ENCODE peak calls at places on chromosomes 12 and 14, in ten cellular contexts. One of them, this sample, is unnamed.

GRCh38 chr12:3869448-3869847 is 3.8 kb downstream of the PARP11 start:
- DNase-seq in substantia nigra: no peak
- DNase-seq in GM23248: no peak
- DNase-seq in Peyer's patch: no peak
- DNase-seq in foreskin keratinocyte: no peak
- DNase-seq in hepatocyte: no peak
- DNase-seq in mesendoderm: no peak
- DNase-seq in ascending aorta: no peak
- DNase-seq in pancreas: no peak
- DNase-seq in mesenchymal stem cell: no peak
- DNase-seq in this sample: no peak

GRCh38 chr14:63924375-63924774 is 71.6 kb downstream of the SYNE2 start:
- DNase-seq in substantia nigra: no peak
- DNase-seq in GM23248: no peak
- DNase-seq in Peyer's patch: no peak
- DNase-seq in foreskin keratinocyte: no peak
- DNase-seq in hepatocyte: no peak
- DNase-seq in mesendoderm: no peak
- DNase-seq in ascending aorta: no peak
- DNase-seq in pancreas: no peak
- DNase-seq in mesenchymal stem cell: no peak
- DNase-seq in this sample: no peak

GRCh38 chr12:3604750-3605638 is 114.0 kb downstream of the PRMT8 start:
- DNase-seq in substantia nigra: no peak
- DNase-seq in GM23248: no peak
- DNase-seq in Peyer's patch: no peak
- DNase-seq in foreskin keratinocyte: peak
- DNase-seq in hepatocyte: no peak
- DNase-seq in mesendoderm: peak
- DNase-seq in ascending aorta: no peak
- DNase-seq in pancreas: peak
- DNase-seq in mesenchymal stem cell: no peak
- DNase-seq in this sample: peak

GRCh38 chr12:97288526-97288925 is 174.1 kb upstream of the RMST start:
- DNase-seq in substantia nigra: no peak
- DNase-seq in GM23248: no peak
- DNase-seq in Peyer's patch: no peak
- DNase-seq in foreskin keratinocyte: no peak
- DNase-seq in hepatocyte: no peak
- DNase-seq in mesendoderm: no peak
- DNase-seq in ascending aorta: no peak
- DNase-seq in pancreas: no peak
- DNase-seq in mesenchymal stem cell: no peak
- DNase-seq in this sample: no peak

GRCh38 chr14:54330876-54331275 is 65.9 kb upstream of the CDKN3 start:
- DNase-seq in substantia nigra: no peak
- DNase-seq in GM23248: no peak
- DNase-seq in Peyer's patch: no peak
- DNase-seq in foreskin keratinocyte: no peak
- DNase-seq in hepatocyte: no peak
- DNase-seq in mesendoderm: peak
- DNase-seq in ascending aorta: no peak
- DNase-seq in pancreas: no peak
- DNase-seq in mesenchymal stem cell: no peak
- DNase-seq in this sample: no peak

GRCh38 chr12:53963434-53964314 is 9.0 kb downstream of the HOXC12 start:
- DNase-seq in substantia nigra: no peak
- DNase-seq in GM23248: no peak
- DNase-seq in Peyer's patch: no peak
- DNase-seq in foreskin keratinocyte: no peak
- DNase-seq in hepatocyte: no peak
- DNase-seq in mesendoderm: no peak
- DNase-seq in ascending aorta: no peak
- DNase-seq in pancreas: peak
- DNase-seq in mesenchymal stem cell: no peak
- DNase-seq in this sample: no peak

GRCh38 chr14:23056257-23056955 is 914 bp downstream of the CDH24 start:
- DNase-seq in substantia nigra: no peak
- DNase-seq in GM23248: peak
- DNase-seq in Peyer's patch: peak
- DNase-seq in foreskin keratinocyte: no peak
- DNase-seq in hepatocyte: peak
- DNase-seq in mesendoderm: peak
- DNase-seq in ascending aorta: no peak
- DNase-seq in pancreas: peak
- DNase-seq in mesenchymal stem cell: peak
- DNase-seq in this sample: no peak

GRCh38 chr12:24853588-24853987 is 95.3 kb downstream of the BCAT1 start:
- DNase-seq in substantia nigra: no peak
- DNase-seq in GM23248: peak
- DNase-seq in Peyer's patch: no peak
- DNase-seq in foreskin keratinocyte: peak
- DNase-seq in hepatocyte: no peak
- DNase-seq in mesendoderm: no peak
- DNase-seq in ascending aorta: no peak
- DNase-seq in pancreas: no peak
- DNase-seq in mesenchymal stem cell: peak
- DNase-seq in this sample: peak

GRCh38 chr12:12918781-12919180 is 27.4 kb downstream of the GPRC5A start:
- DNase-seq in substantia nigra: no peak
- DNase-seq in GM23248: no peak
- DNase-seq in Peyer's patch: no peak
- DNase-seq in foreskin keratinocyte: no peak
- DNase-seq in hepatocyte: no peak
- DNase-seq in mesendoderm: no peak
- DNase-seq in ascending aorta: no peak
- DNase-seq in pancreas: no peak
- DNase-seq in mesenchymal stem cell: no peak
- DNase-seq in this sample: no peak

GRCh38 chr14:77206261-77206824 is 24.7 kb downstream of the TMEM63C start:
- DNase-seq in substantia nigra: no peak
- DNase-seq in GM23248: no peak
- DNase-seq in Peyer's patch: no peak
- DNase-seq in foreskin keratinocyte: no peak
- DNase-seq in hepatocyte: no peak
- DNase-seq in mesendoderm: no peak
- DNase-seq in ascending aorta: no peak
- DNase-seq in pancreas: no peak
- DNase-seq in mesenchymal stem cell: no peak
- DNase-seq in this sample: no peak

GRCh38 chr12:46493352-46494209 is 121.0 kb upstream of the SLC38A2 start:
- DNase-seq in substantia nigra: no peak
- DNase-seq in GM23248: no peak
- DNase-seq in Peyer's patch: no peak
- DNase-seq in foreskin keratinocyte: no peak
- DNase-seq in hepatocyte: no peak
- DNase-seq in mesendoderm: peak
- DNase-seq in ascending aorta: no peak
- DNase-seq in pancreas: no peak
- DNase-seq in mesenchymal stem cell: peak
- DNase-seq in this sample: no peak

GRCh38 chr12:51846911-51847829 is 1.3 kb downstream of the FIGNL2 start:
- DNase-seq in substantia nigra: no peak
- DNase-seq in GM23248: peak
- DNase-seq in Peyer's patch: peak
- DNase-seq in foreskin keratinocyte: no peak
- DNase-seq in hepatocyte: peak
- DNase-seq in mesendoderm: peak
- DNase-seq in ascending aorta: no peak
- DNase-seq in pancreas: peak
- DNase-seq in mesenchymal stem cell: peak
- DNase-seq in this sample: no peak

GRCh38 chr14:103257211-103257962 is 76.7 kb upstream of the EIF5 start:
- DNase-seq in substantia nigra: no peak
- DNase-seq in GM23248: peak
- DNase-seq in Peyer's patch: no peak
- DNase-seq in foreskin keratinocyte: peak
- DNase-seq in hepatocyte: no peak
- DNase-seq in mesendoderm: no peak
- DNase-seq in ascending aorta: no peak
- DNase-seq in pancreas: no peak
- DNase-seq in mesenchymal stem cell: peak
- DNase-seq in this sample: peak

GRCh38 chr12:124761056-124761455 is 102.6 kb downstream of the SCARB1 start:
- DNase-seq in substantia nigra: no peak
- DNase-seq in GM23248: no peak
- DNase-seq in Peyer's patch: no peak
- DNase-seq in foreskin keratinocyte: no peak
- DNase-seq in hepatocyte: no peak
- DNase-seq in mesendoderm: no peak
- DNase-seq in ascending aorta: no peak
- DNase-seq in pancreas: no peak
- DNase-seq in mesenchymal stem cell: no peak
- DNase-seq in this sample: no peak

GRCh38 chr12:23760495-23760894 is 189.0 kb downstream of the SOX5 start:
- DNase-seq in substantia nigra: no peak
- DNase-seq in GM23248: no peak
- DNase-seq in Peyer's patch: no peak
- DNase-seq in foreskin keratinocyte: no peak
- DNase-seq in hepatocyte: no peak
- DNase-seq in mesendoderm: peak
- DNase-seq in ascending aorta: no peak
- DNase-seq in pancreas: no peak
- DNase-seq in mesenchymal stem cell: no peak
- DNase-seq in this sample: no peak

GRCh38 chr14:75010472-75010871 is 7.8 kb downstream of the EIF2B2 start:
- DNase-seq in substantia nigra: no peak
- DNase-seq in GM23248: peak
- DNase-seq in Peyer's patch: no peak
- DNase-seq in foreskin keratinocyte: no peak
- DNase-seq in hepatocyte: no peak
- DNase-seq in mesendoderm: no peak
- DNase-seq in ascending aorta: no peak
- DNase-seq in pancreas: no peak
- DNase-seq in mesenchymal stem cell: no peak
- DNase-seq in this sample: no peak

GRCh38 chr14:58572092-58572853 is 65.5 kb upstream of the DACT1 start:
- DNase-seq in substantia nigra: no peak
- DNase-seq in GM23248: peak
- DNase-seq in Peyer's patch: no peak
- DNase-seq in foreskin keratinocyte: no peak
- DNase-seq in hepatocyte: peak
- DNase-seq in mesendoderm: peak
- DNase-seq in ascending aorta: no peak
- DNase-seq in pancreas: no peak
- DNase-seq in mesenchymal stem cell: peak
- DNase-seq in this sample: no peak

GRCh38 chr12:123043536-123044001 is 63.1 kb downstream of the ARL6IP4 start:
- DNase-seq in substantia nigra: peak
- DNase-seq in GM23248: peak
- DNase-seq in Peyer's patch: peak
- DNase-seq in foreskin keratinocyte: peak
- DNase-seq in hepatocyte: peak
- DNase-seq in mesendoderm: peak
- DNase-seq in ascending aorta: peak
- DNase-seq in pancreas: peak
- DNase-seq in mesenchymal stem cell: peak
- DNase-seq in this sample: peak
- H3K27ac ChIP-seq in substantia nigra: no peak
- H3K27ac ChIP-seq in GM23248: peak
- H3K27ac ChIP-seq in Peyer's patch: peak
- H3K27ac ChIP-seq in foreskin keratinocyte: no peak
- H3K27ac ChIP-seq in hepatocyte: peak
- H3K27ac ChIP-seq in mesendoderm: peak
- H3K27ac ChIP-seq in ascending aorta: peak
- H3K27ac ChIP-seq in pancreas: no peak
- H3K27ac ChIP-seq in mesenchymal stem cell: no peak
- H3K27ac ChIP-seq in this sample: no peak

GRCh38 chr14:102213984-102214658 is 74.4 kb downstream of the WDR20 start:
- DNase-seq in substantia nigra: no peak
- DNase-seq in GM23248: no peak
- DNase-seq in Peyer's patch: no peak
- DNase-seq in foreskin keratinocyte: no peak
- DNase-seq in hepatocyte: no peak
- DNase-seq in mesendoderm: no peak
- DNase-seq in ascending aorta: no peak
- DNase-seq in pancreas: no peak
- DNase-seq in mesenchymal stem cell: no peak
- DNase-seq in this sample: no peak

GRCh38 chr14:102212356-102212755 is 72.7 kb downstream of the WDR20 start:
- DNase-seq in substantia nigra: no peak
- DNase-seq in GM23248: no peak
- DNase-seq in Peyer's patch: no peak
- DNase-seq in foreskin keratinocyte: no peak
- DNase-seq in hepatocyte: no peak
- DNase-seq in mesendoderm: no peak
- DNase-seq in ascending aorta: no peak
- DNase-seq in pancreas: no peak
- DNase-seq in mesenchymal stem cell: no peak
- DNase-seq in this sample: no peak

GRCh38 chr14:102215071-102215470 is 75.4 kb downstream of the WDR20 start:
- DNase-seq in substantia nigra: peak
- DNase-seq in GM23248: peak
- DNase-seq in Peyer's patch: no peak
- DNase-seq in foreskin keratinocyte: no peak
- DNase-seq in hepatocyte: no peak
- DNase-seq in mesendoderm: no peak
- DNase-seq in ascending aorta: no peak
- DNase-seq in pancreas: no peak
- DNase-seq in mesenchymal stem cell: no peak
- DNase-seq in this sample: no peak

GRCh38 chr14:102212845-102213244 is 73.1 kb downstream of the WDR20 start:
- DNase-seq in substantia nigra: no peak
- DNase-seq in GM23248: no peak
- DNase-seq in Peyer's patch: no peak
- DNase-seq in foreskin keratinocyte: no peak
- DNase-seq in hepatocyte: no peak
- DNase-seq in mesendoderm: no peak
- DNase-seq in ascending aorta: no peak
- DNase-seq in pancreas: no peak
- DNase-seq in mesenchymal stem cell: no peak
- DNase-seq in this sample: no peak

GRCh38 chr14:102213470-102213869 is 73.8 kb downstream of the WDR20 start:
- DNase-seq in substantia nigra: no peak
- DNase-seq in GM23248: no peak
- DNase-seq in Peyer's patch: no peak
- DNase-seq in foreskin keratinocyte: no peak
- DNase-seq in hepatocyte: no peak
- DNase-seq in mesendoderm: no peak
- DNase-seq in ascending aorta: no peak
- DNase-seq in pancreas: no peak
- DNase-seq in mesenchymal stem cell: no peak
- DNase-seq in this sample: no peak
- H3K27ac ChIP-seq in substantia nigra: peak
- H3K27ac ChIP-seq in GM23248: no peak
- H3K27ac ChIP-seq in Peyer's patch: no peak
- H3K27ac ChIP-seq in foreskin keratinocyte: no peak
- H3K27ac ChIP-seq in hepatocyte: no peak
- H3K27ac ChIP-seq in mesendoderm: no peak
- H3K27ac ChIP-seq in ascending aorta: no peak
- H3K27ac ChIP-seq in pancreas: no peak
- H3K27ac ChIP-seq in mesenchymal stem cell: no peak
- H3K27ac ChIP-seq in this sample: no peak

GRCh38 chr12:8661751-8662150 is 875 bp downstream of the MFAP5 start:
- DNase-seq in substantia nigra: no peak
- DNase-seq in GM23248: no peak
- DNase-seq in Peyer's patch: no peak
- DNase-seq in foreskin keratinocyte: no peak
- DNase-seq in hepatocyte: no peak
- DNase-seq in mesendoderm: no peak
- DNase-seq in ascending aorta: no peak
- DNase-seq in pancreas: no peak
- DNase-seq in mesenchymal stem cell: no peak
- DNase-seq in this sample: no peak
- H3K27ac ChIP-seq in substantia nigra: no peak
- H3K27ac ChIP-seq in GM23248: peak
- H3K27ac ChIP-seq in Peyer's patch: no peak
- H3K27ac ChIP-seq in foreskin keratinocyte: peak
- H3K27ac ChIP-seq in hepatocyte: no peak
- H3K27ac ChIP-seq in mesendoderm: no peak
- H3K27ac ChIP-seq in ascending aorta: no peak
- H3K27ac ChIP-seq in pancreas: no peak
- H3K27ac ChIP-seq in mesenchymal stem cell: no peak
- H3K27ac ChIP-seq in this sample: peak

GRCh38 chr14:105682956-105683570 is 156.7 kb downstream of the TMEM121 start:
- DNase-seq in substantia nigra: no peak
- DNase-seq in GM23248: no peak
- DNase-seq in Peyer's patch: peak
- DNase-seq in foreskin keratinocyte: no peak
- DNase-seq in hepatocyte: no peak
- DNase-seq in mesendoderm: no peak
- DNase-seq in ascending aorta: no peak
- DNase-seq in pancreas: no peak
- DNase-seq in mesenchymal stem cell: no peak
- DNase-seq in this sample: no peak
- H3K27ac ChIP-seq in substantia nigra: no peak
- H3K27ac ChIP-seq in GM23248: no peak
- H3K27ac ChIP-seq in Peyer's patch: peak
- H3K27ac ChIP-seq in foreskin keratinocyte: no peak
- H3K27ac ChIP-seq in hepatocyte: no peak
- H3K27ac ChIP-seq in mesendoderm: no peak
- H3K27ac ChIP-seq in ascending aorta: no peak
- H3K27ac ChIP-seq in pancreas: no peak
- H3K27ac ChIP-seq in mesenchymal stem cell: no peak
- H3K27ac ChIP-seq in this sample: no peak